ENCODE peak calls at places on chromosome 7, in seven cellular contexts. Q is astrocyte; B is CD8-positive, alpha-beta T cell; A is H1; K is Panc1; J is IMR-90; T is ovary. M is an unnamed sample. For H3K4me1, the result is how much of the 10 kb centered on the place peaks cover.

GRCh38 chr7:155584763-155585531 is 38.6 kb upstream of the CNPY1 start:
- DNase-seq in B (no peak), A (no peak), K (no peak), T (peak), Q (no peak), J (no peak), M (no peak)

GRCh38 chr7:47778153-47778661 is 170.1 kb downstream of the PKD1L1 start:
- DNase-seq in B (no peak), T (no peak), Q (peak), A (no peak), K (no peak), J (no peak), M (no peak)

GRCh38 chr7:194996-195829 is 2.8 kb downstream of the FAM20C start:
- DNase-seq in K (no peak), B (no peak), T (no peak), Q (peak), J (peak), A (no peak), M (no peak)

GRCh38 chr7:539731-540411 is 20.2 kb upstream of the PDGFA start:
- DNase-seq in A (no peak), B (no peak), Q (peak), K (no peak), J (peak), T (no peak), M (no peak)

GRCh38 chr7:88455696-88456095 is 149.0 kb upstream of the STEAP4 start:
- DNase-seq in Q (no peak), K (no peak), A (no peak), J (no peak), T (no peak), B (no peak), M (no peak)

GRCh38 chr7:74365320-74366022 is 76.3 kb downstream of the CLIP2 start:
- DNase-seq in Q (peak), J (peak), K (no peak), B (no peak), A (peak), T (peak), M (no peak)

GRCh38 chr7:10798044-10798443 is 175.6 kb upstream of the PHF14 start:
- DNase-seq in A (no peak), J (no peak), Q (peak), B (no peak), T (no peak), K (no peak), M (no peak)

GRCh38 chr7:35526645-35527044 is 168.3 kb downstream of the HERPUD2 start:
- DNase-seq in J (no peak), Q (no peak), B (no peak), A (no peak), K (no peak), T (no peak), M (no peak)

GRCh38 chr7:31890198-31890597 is 180.0 kb downstream of the PDE1C start:
- DNase-seq in A (no peak), T (no peak), Q (no peak), J (peak), B (no peak), K (no peak), M (no peak)

GRCh38 chr7:100895956-100896742 is 461 bp upstream of the ACHE start:
- DNase-seq in B (peak), J (no peak), K (no peak), T (peak), Q (no peak), A (peak), M (no peak)

GRCh38 chr7:45597286-45597984 is 23.3 kb downstream of the ADCY1 start:
- DNase-seq in A (peak), B (no peak), J (no peak), K (no peak), Q (no peak), T (no peak), M (no peak)

GRCh38 chr7:137943132-137943551 is 58.7 kb downstream of the CREB3L2 start:
- DNase-seq in A (no peak), B (no peak), K (no peak), T (peak), J (peak), Q (peak), M (no peak)

GRCh38 chr7:40885503-40885902 is 750.7 kb downstream of the SUGCT start:
- DNase-seq in T (no peak), J (peak), Q (peak), B (no peak), A (no peak), K (no peak), M (no peak)

GRCh38 chr7:140719711-140720110 is 23.2 kb downstream of the NDUFB2 start:
- DNase-seq in A (no peak), T (no peak), B (no peak), K (no peak), Q (peak), J (peak), M (no peak)

GRCh38 chr7:107479303-107479702 is 9.4 kb downstream of the GPR22 start:
- DNase-seq in T (no peak), J (no peak), K (no peak), Q (no peak), B (no peak), A (no peak), M (no peak)
- H3K27ac ChIP-seq in T (no peak), J (no peak), K (no peak), Q (no peak), B (no peak), A (no peak), M (no peak)

GRCh38 chr7:22675917-22676343 is 51.1 kb upstream of the IL6 start:
- DNase-seq in J (peak), Q (peak), B (peak), T (no peak), K (no peak), A (no peak), M (no peak)
- H3K4me1 ChIP-seq in J (under half), Q (under half), B (under half), T (under half), K (under half), A (under half), M (under half)

GRCh38 chr7:111294494-111294893 is 203.6 kb downstream of the LRRN3 start:
- DNase-seq in B (no peak), K (no peak), Q (no peak), A (no peak), J (no peak), T (no peak), M (no peak)

GRCh38 chr7:111290419-111290818 is 199.5 kb downstream of the LRRN3 start:
- DNase-seq in J (no peak), Q (no peak), B (no peak), K (no peak), T (no peak), A (no peak), M (no peak)

GRCh38 chr7:111290982-111291381 is 200.1 kb downstream of the LRRN3 start:
- DNase-seq in Q (no peak), B (no peak), J (no peak), K (no peak), A (no peak), T (no peak), M (no peak)

GRCh38 chr7:111292026-111292430 is 201.1 kb downstream of the LRRN3 start:
- DNase-seq in T (no peak), B (no peak), J (peak), A (no peak), K (no peak), Q (no peak), M (no peak)
- H3K27ac ChIP-seq in T (no peak), B (no peak), J (no peak), A (no peak), K (no peak), Q (no peak), M (no peak)

GRCh38 chr7:128041203-128041602 is 10.0 kb upstream of the LRRC4 start:
- DNase-seq in Q (peak), T (no peak), A (no peak), J (peak), K (no peak), B (no peak), M (no peak)

GRCh38 chr7:128040205-128040604 is 9.0 kb upstream of the LRRC4 start:
- DNase-seq in T (no peak), B (no peak), K (no peak), Q (no peak), J (no peak), A (no peak), M (no peak)

GRCh38 chr7:128037880-128038619 is 6.8 kb upstream of the LRRC4 start:
- DNase-seq in A (no peak), B (no peak), Q (no peak), K (no peak), J (no peak), T (no peak), M (no peak)

GRCh38 chr7:128042027-128042426 is 10.8 kb upstream of the LRRC4 start:
- DNase-seq in J (no peak), T (no peak), K (no peak), Q (no peak), A (no peak), B (no peak), M (no peak)

DNA sequence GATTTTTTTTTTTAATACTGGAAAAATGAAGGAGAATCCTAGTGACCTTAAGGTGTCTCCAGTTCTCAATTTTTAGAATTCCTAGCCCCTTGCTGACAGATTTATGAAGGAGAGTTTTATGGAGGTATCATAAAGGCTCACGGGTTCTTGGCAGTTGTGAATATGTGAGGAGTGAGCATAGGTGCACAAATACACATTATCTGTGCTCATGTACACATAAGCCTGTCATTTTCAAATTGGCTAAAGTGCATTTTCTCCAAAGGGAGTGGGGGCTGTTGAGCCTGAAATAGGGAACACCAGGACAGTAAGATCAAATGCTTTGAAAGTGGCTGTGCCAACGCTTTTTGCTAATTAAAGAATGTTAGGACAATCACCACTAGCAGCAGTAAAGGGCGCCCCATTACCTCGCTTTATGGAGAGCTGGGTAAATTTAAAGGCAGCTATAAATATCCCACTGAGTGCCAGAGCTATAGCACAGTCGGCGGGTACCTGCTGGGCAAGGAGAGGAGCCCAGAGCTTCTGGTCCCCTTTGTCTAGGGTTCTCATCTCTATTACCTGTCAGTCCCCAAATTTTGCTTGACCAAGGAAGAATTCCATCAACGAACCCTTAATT is 8.4 kb upstream of the LRRC4 start:
- DNase-seq in T (no peak), J (no peak), B (no peak), K (no peak), Q (no peak), A (no peak), M (no peak)
- H3K4me1 ChIP-seq in T (under half), J (under half), B (under half), K (under half), Q (under half), A (under half), M (under half)

DNA sequence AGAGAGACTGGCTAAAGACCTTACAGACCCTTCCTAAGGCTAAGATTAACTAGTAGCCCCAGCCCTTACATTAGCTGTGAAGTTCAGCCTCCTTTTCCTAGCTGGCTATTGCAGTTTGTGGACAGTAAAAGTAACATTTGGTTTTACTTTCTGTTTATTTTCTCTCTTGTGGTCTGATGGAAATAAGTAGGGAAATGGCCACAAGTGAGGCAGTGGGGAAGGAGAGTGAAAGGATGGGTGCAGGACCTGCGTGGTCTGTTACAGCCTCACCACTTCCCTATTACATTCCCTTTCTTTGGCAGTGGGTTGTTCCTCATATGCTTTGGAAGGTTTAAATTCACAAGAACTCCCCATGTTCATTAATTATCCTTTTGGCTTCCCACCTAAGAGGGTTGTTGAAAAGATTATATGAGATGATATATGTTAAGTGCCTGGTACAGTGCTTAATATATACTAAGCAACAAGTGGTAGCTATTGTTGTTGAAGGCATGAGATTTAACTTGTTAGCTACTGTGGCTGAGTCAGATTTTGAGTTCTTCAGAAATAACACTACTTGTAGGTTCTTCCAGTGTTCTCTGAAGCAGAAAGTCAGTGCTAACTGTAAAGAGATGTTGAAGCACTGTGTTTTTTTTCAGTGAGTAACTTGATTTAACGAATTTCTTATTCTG is 181.7 kb downstream of the ST7 start:
- DNase-seq in Q (peak), B (no peak), T (no peak), A (no peak), J (peak), K (no peak), M (no peak)
- H3K27ac ChIP-seq in Q (no peak), B (no peak), T (no peak), A (no peak), J (no peak), K (no peak), M (no peak)